ENCODE peak calls at places on chromosomes 6 and 20, in four cellular contexts. L, R, F and P are unnamed samples.

GRCh38 chr6:34098045-34098936 is 47.6 kb downstream of the GRM4 start:
- DNase-seq in F (no peak), R (no peak), L (no peak), P (no peak)

GRCh38 chr20:44642203-44643153 is 9.0 kb downstream of the ADA start:
- DNase-seq in F (peak), R (peak), L (peak), P (peak)

GRCh38 chr6:160583805-160584204 is 80.3 kb downstream of the LPA start:
- DNase-seq in F (no peak), L (no peak), R (no peak), P (no peak)

GRCh38 chr6:2531426-2532208 is 219.1 kb downstream of the MYLK4 start:
- DNase-seq in F (no peak), R (no peak), L (no peak), P (peak)

GRCh38 chr20:10047427-10047826 is 12.6 kb downstream of the ANKEF1 start:
- DNase-seq in L (peak), R (peak), F (peak), P (peak)

GRCh38 chr6:5422321-5422915 is 161.1 kb downstream of the FARS2 start:
- DNase-seq in R (peak), F (peak), L (peak), P (peak)

GRCh38 chr6:37036146-37036545 is 30.7 kb downstream of the FGD2 start:
- DNase-seq in F (no peak), R (no peak), L (no peak), P (no peak)

GRCh38 chr20:38225240-38225899 is 35.2 kb downstream of the KIAA1755 start:
- DNase-seq in F (no peak), L (no peak), R (no peak), P (no peak)

GRCh38 chr6:43416935-43417334 is 10.4 kb upstream of the ABCC10 start:
- DNase-seq in L (no peak), R (no peak), F (no peak), P (no peak)

GRCh38 chr20:37524859-37525708 is 2.6 kb downstream of the BLCAP start:
- DNase-seq in F (no peak), R (no peak), L (no peak), P (peak)

GRCh38 chr6:11224252-11224965 is 8.1 kb downstream of the NEDD9 start:
- DNase-seq in F (no peak), R (peak), L (no peak), P (peak)

GRCh38 chr20:29873946-29874345 is 1383.5 kb upstream of the DEFB115 start:
- DNase-seq in R (peak), F (no peak), L (peak), P (peak)

GRCh38 chr6:72911463-72912153 is 289.7 kb downstream of the KCNQ5 start:
- DNase-seq in L (no peak), F (no peak), R (no peak), P (peak)

GRCh38 chr20:59988141-59988540 is 29.9 kb downstream of the CDH26 start:
- DNase-seq in F (no peak), L (peak), R (no peak), P (peak)

GRCh38 chr6:7042654-7043545 is 64.9 kb upstream of the RREB1 start:
- DNase-seq in L (no peak), R (peak), F (peak), P (no peak)

GRCh38 chr6:108157972-108158441 is 7.8 kb upstream of the NR2E1 start:
- DNase-seq in L (peak), R (no peak), F (no peak), P (no peak)

GRCh38 chr20:59004763-59005522 is 2.1 kb downstream of the CTSZ start:
- DNase-seq in R (no peak), F (peak), L (no peak), P (no peak)

GRCh38 chr20:17875106-17875980 is 93.3 kb downstream of the SNX5 start:
- DNase-seq in F (peak), R (no peak), L (peak), P (peak)

GRCh38 chr6:134315974-134316391 is 1.9 kb downstream of the SGK1 start:
- DNase-seq in R (peak), L (no peak), F (no peak), P (no peak)

GRCh38 chr6:108876929-108877775 is 28.9 kb downstream of the ARMC2 start:
- DNase-seq in F (no peak), L (no peak), R (no peak), P (peak)

GRCh38 chr6:4632411-4632810 is 143.8 kb upstream of the CDYL start:
- DNase-seq in R (no peak), L (no peak), F (no peak), P (peak)

GRCh38 chr6:125014157-125014957 is 52.1 kb downstream of the RNF217 start:
- DNase-seq in F (no peak), R (peak), L (peak), P (peak)

GRCh38 chr6:75504902-75505233 is 11.3 kb upstream of the FILIP1 start:
- DNase-seq in R (no peak), L (no peak), F (no peak), P (no peak)

GRCh38 chr6:149127212-149127611 is 190.3 kb upstream of the TAB2 start:
- DNase-seq in F (no peak), L (no peak), R (no peak), P (peak)
- TF ChIP-seq SMC3 in F (no peak), L (no peak), R (no peak), P (no peak)

GRCh38 chr20:40249805-40250204 is 439.2 kb downstream of the MAFB start:
- DNase-seq in L (no peak), F (no peak), R (no peak), P (no peak)

GRCh38 chr20:40245829-40246228 is 443.2 kb downstream of the MAFB start:
- DNase-seq in F (no peak), R (no peak), L (no peak), P (no peak)

GRCh38 chr20:40255368-40255767 is 433.7 kb downstream of the MAFB start:
- DNase-seq in F (no peak), L (no peak), R (no peak), P (no peak)

GRCh38 chr20:40254023-40254772 is 434.8 kb downstream of the MAFB start:
- DNase-seq in L (no peak), R (no peak), F (no peak), P (no peak)

DNA sequence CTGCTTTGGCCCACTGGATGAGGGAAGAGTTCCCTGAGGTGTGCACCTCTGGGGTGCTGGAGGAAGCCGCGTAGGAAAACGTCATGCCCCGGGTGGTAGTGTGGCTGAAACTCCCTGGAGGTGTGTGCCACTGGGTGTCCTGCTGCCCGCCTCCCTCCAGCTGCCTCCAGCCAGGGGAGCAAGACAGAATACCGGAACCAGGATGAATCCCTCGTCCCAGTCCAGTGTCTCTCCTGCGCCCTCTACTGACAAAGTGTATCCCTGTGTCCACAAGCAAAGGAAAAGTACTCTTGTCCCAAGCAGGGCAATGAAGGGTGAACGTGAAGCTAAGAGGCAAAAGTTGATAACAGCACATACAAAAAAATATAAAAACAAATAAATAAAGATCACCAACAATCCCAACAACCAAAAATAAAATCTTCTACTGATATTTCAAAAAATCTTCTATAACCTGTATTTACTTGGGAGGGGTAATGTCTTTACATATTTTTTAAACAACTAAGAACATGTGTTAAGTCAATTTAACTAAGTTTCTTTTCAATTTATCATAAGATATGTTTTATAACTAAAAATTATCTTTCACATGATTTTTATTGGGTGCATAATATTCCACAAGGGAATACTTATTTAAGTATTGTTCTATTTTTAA is 437.6 kb downstream of the MAFB start:
- DNase-seq in L (peak), R (peak), F (peak), P (peak)
- TF ChIP-seq MAZ in L (no peak), R (no peak), F (no peak), P (no peak)

DNA sequence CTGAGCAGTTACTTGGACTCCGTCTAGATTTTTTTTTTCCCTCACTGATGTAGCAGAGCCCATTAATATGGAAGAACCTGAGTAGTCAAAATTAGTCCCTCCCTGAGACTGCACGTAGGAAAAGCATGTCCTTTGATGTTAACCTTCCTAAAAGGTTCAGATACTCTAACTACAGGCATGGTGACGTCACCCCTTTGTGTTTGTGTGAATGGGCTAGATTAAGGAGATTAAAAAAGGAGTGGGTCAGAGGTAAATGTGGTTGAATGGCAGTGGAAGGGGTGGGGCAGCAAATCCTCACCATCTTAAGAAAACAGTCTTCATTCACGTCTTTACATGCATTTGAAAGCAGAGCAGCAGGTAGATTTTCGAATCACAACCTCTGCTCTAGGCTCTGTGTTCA is 521.1 kb downstream of the TFAP2B start:
- DNase-seq in F (no peak), R (no peak), L (no peak), P (no peak)
- TF ChIP-seq SMC3 in F (no peak), R (no peak), L (no peak), P (no peak)

DNA sequence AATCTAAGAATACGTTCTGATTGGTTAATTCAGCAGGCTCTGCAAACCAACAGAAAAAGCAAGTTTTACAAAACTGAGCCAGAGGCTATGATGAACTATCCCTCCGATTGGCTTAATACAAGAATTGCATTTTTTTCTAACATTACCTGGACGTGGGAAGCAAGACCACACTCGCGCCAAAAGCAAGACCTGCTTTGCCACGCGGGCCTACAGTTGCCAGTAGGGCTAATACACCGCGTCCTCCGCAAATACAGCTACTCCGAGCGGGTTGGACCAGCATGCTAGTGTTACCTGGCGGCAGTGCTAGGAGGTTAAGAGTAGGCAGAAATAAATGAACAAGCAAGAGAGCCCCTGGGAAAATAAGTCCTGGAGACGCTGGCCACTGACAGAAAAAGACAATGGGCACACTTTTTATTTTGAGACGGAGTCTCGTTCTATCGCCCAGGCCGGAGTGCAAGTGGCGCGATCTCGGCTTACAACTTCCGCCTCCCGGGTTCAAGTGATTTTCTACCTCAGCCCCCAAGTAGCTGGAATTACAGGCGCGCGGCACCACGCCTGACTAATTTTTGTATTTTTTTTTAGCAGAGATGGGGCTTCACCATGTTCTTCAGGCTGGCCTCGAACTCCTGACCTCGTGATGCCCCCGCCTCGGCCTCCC is 131.9 kb upstream of the BTN3A2 start:
- DNase-seq in L (peak), F (no peak), R (peak), P (peak)
- TF ChIP-seq MAZ in L (no peak), F (no peak), R (no peak), P (no peak)

GRCh38 chr6:89116702-89117101 is 1.2 kb downstream of the SRSF12 start:
- DNase-seq in F (no peak), R (no peak), L (no peak), P (no peak)
- TF ChIP-seq SMC3 in F (no peak), R (no peak), L (no peak), P (no peak)